ENCODE peak calls at places on chromosomes 4 and X, in six cellular contexts. One of them, this sample, is unnamed.

GRCh38 chrX:14697453-14697852 is 168.1 kb downstream of the GLRA2 start:
- DNase-seq in stomach: peak; percentile 28
- DNase-seq in HCT116: peak; percentile 34
- DNase-seq in CD8-positive, alpha-beta memory T cell: no peak
- DNase-seq in HepG2: peak; percentile 23
- DNase-seq in tibial nerve: no peak
- DNase-seq in this sample: no peak

GRCh38 chrX:135454816-135455215 is 33.1 kb downstream of the SMIM10L2A start:
- DNase-seq in stomach: no peak
- DNase-seq in HCT116: no peak
- DNase-seq in CD8-positive, alpha-beta memory T cell: no peak
- DNase-seq in HepG2: no peak
- DNase-seq in tibial nerve: no peak
- DNase-seq in this sample: no peak

GRCh38 chr4:103400405-103400804 is 202.3 kb upstream of the CENPE start:
- DNase-seq in stomach: no peak
- DNase-seq in HCT116: no peak
- DNase-seq in CD8-positive, alpha-beta memory T cell: no peak
- DNase-seq in HepG2: peak; percentile 38
- DNase-seq in tibial nerve: no peak
- DNase-seq in this sample: no peak

GRCh38 chrX:153878285-153878779 is 7.6 kb downstream of the L1CAM start:
- DNase-seq in stomach: no peak
- DNase-seq in HCT116: no peak
- DNase-seq in CD8-positive, alpha-beta memory T cell: no peak
- DNase-seq in HepG2: no peak
- DNase-seq in tibial nerve: no peak
- DNase-seq in this sample: no peak

GRCh38 chrX:104641176-104641575 is 75.2 kb downstream of the IL1RAPL2 start:
- DNase-seq in stomach: no peak
- DNase-seq in HCT116: no peak
- DNase-seq in CD8-positive, alpha-beta memory T cell: no peak
- DNase-seq in HepG2: no peak
- DNase-seq in tibial nerve: no peak
- DNase-seq in this sample: no peak

GRCh38 chr4:161817822-161818412 is 345.9 kb downstream of the FSTL5 start:
- DNase-seq in stomach: no peak
- DNase-seq in HCT116: no peak
- DNase-seq in CD8-positive, alpha-beta memory T cell: no peak
- DNase-seq in HepG2: no peak
- DNase-seq in tibial nerve: no peak
- DNase-seq in this sample: no peak

GRCh38 chrX:102963955-102964354 is 26.9 kb downstream of the RAB40AL start:
- DNase-seq in stomach: no peak
- DNase-seq in HCT116: no peak
- DNase-seq in CD8-positive, alpha-beta memory T cell: no peak
- DNase-seq in HepG2: no peak
- DNase-seq in tibial nerve: no peak
- DNase-seq in this sample: no peak

GRCh38 chr4:185567828-185568442 is 32.6 kb upstream of the PDLIM3 start:
- DNase-seq in stomach: no peak
- DNase-seq in HCT116: no peak
- DNase-seq in CD8-positive, alpha-beta memory T cell: no peak
- DNase-seq in HepG2: peak; percentile 80
- DNase-seq in tibial nerve: no peak
- DNase-seq in this sample: peak; percentile 31

GRCh38 chr4:155639674-155640529 is 26.7 kb upstream of the GUCY1A1 start:
- DNase-seq in stomach: no peak
- DNase-seq in HCT116: no peak
- DNase-seq in CD8-positive, alpha-beta memory T cell: no peak
- DNase-seq in HepG2: no peak
- DNase-seq in tibial nerve: no peak
- DNase-seq in this sample: no peak

GRCh38 chr4:5133201-5133600 is 81.9 kb downstream of the STK32B start:
- DNase-seq in stomach: no peak
- DNase-seq in HCT116: no peak
- DNase-seq in CD8-positive, alpha-beta memory T cell: no peak
- DNase-seq in HepG2: no peak
- DNase-seq in tibial nerve: no peak
- DNase-seq in this sample: no peak

GRCh38 chr4:87387237-87387636 is 3.8 kb downstream of the HSD17B11 start:
- DNase-seq in stomach: no peak
- DNase-seq in HCT116: no peak
- DNase-seq in CD8-positive, alpha-beta memory T cell: no peak
- DNase-seq in HepG2: no peak
- DNase-seq in tibial nerve: no peak
- DNase-seq in this sample: no peak

GRCh38 chr4:151231915-151232595 is 44.9 kb upstream of the PRSS48 start:
- DNase-seq in stomach: no peak
- DNase-seq in HCT116: no peak
- DNase-seq in CD8-positive, alpha-beta memory T cell: no peak
- DNase-seq in HepG2: no peak
- DNase-seq in tibial nerve: no peak
- DNase-seq in this sample: no peak

GRCh38 chr4:83662204-83662603 is 126.3 kb downstream of the GPAT3 start:
- DNase-seq in stomach: no peak
- DNase-seq in HCT116: no peak
- DNase-seq in CD8-positive, alpha-beta memory T cell: no peak
- DNase-seq in HepG2: no peak
- DNase-seq in tibial nerve: no peak
- DNase-seq in this sample: no peak

GRCh38 chr4:79134767-79135166 is 191.1 kb downstream of the NAA11 start:
- DNase-seq in stomach: no peak
- DNase-seq in HCT116: no peak
- DNase-seq in CD8-positive, alpha-beta memory T cell: no peak
- DNase-seq in HepG2: no peak
- DNase-seq in tibial nerve: no peak
- DNase-seq in this sample: no peak

GRCh38 chrX:140524556-140524955 is 19.7 kb upstream of the SOX3 start:
- DNase-seq in stomach: no peak
- DNase-seq in HCT116: no peak
- DNase-seq in CD8-positive, alpha-beta memory T cell: no peak
- DNase-seq in HepG2: no peak
- DNase-seq in tibial nerve: no peak
- DNase-seq in this sample: no peak

GRCh38 chr4:120915311-120915710 is 7.2 kb downstream of the PRDM5 start:
- DNase-seq in stomach: no peak
- DNase-seq in HCT116: no peak
- DNase-seq in CD8-positive, alpha-beta memory T cell: no peak
- DNase-seq in HepG2: no peak
- DNase-seq in tibial nerve: no peak
- DNase-seq in this sample: no peak

GRCh38 chr4:123564758-123565346 is 168.3 kb downstream of the SPRY1 start:
- DNase-seq in stomach: peak; percentile 52
- DNase-seq in HCT116: peak; percentile 75
- DNase-seq in CD8-positive, alpha-beta memory T cell: peak; percentile 70
- DNase-seq in HepG2: peak; percentile 92
- DNase-seq in tibial nerve: no peak
- DNase-seq in this sample: no peak

GRCh38 chr4:147370473-147370872 is 110.4 kb upstream of the EDNRA start:
- DNase-seq in stomach: no peak
- DNase-seq in HCT116: no peak
- DNase-seq in CD8-positive, alpha-beta memory T cell: no peak
- DNase-seq in HepG2: no peak
- DNase-seq in tibial nerve: no peak
- DNase-seq in this sample: no peak

GRCh38 chr4:24328300-24328699 is 256.1 kb downstream of the DHX15 start:
- DNase-seq in stomach: no peak
- DNase-seq in HCT116: no peak
- DNase-seq in CD8-positive, alpha-beta memory T cell: no peak
- DNase-seq in HepG2: no peak
- DNase-seq in tibial nerve: no peak
- DNase-seq in this sample: no peak

GRCh38 chr4:169045862-169046584 is 36.0 kb upstream of the CBR4 start:
- DNase-seq in stomach: no peak
- DNase-seq in HCT116: no peak
- DNase-seq in CD8-positive, alpha-beta memory T cell: no peak
- DNase-seq in HepG2: no peak
- DNase-seq in tibial nerve: no peak
- DNase-seq in this sample: no peak

GRCh38 chr4:136036744-136037143 is 1495.5 kb downstream of the PCDH18 start:
- DNase-seq in stomach: no peak
- DNase-seq in HCT116: peak; percentile 18
- DNase-seq in CD8-positive, alpha-beta memory T cell: no peak
- DNase-seq in HepG2: no peak
- DNase-seq in tibial nerve: no peak
- DNase-seq in this sample: no peak

GRCh38 chrX:74578137-74578536 is 36.3 kb downstream of the RLIM start:
- DNase-seq in stomach: no peak
- DNase-seq in HCT116: no peak
- DNase-seq in CD8-positive, alpha-beta memory T cell: no peak
- DNase-seq in HepG2: no peak
- DNase-seq in tibial nerve: no peak
- DNase-seq in this sample: no peak

GRCh38 chr4:105805501-105806120 is 89.7 kb upstream of the NPNT start:
- DNase-seq in stomach: no peak
- DNase-seq in HCT116: no peak
- DNase-seq in CD8-positive, alpha-beta memory T cell: no peak
- DNase-seq in HepG2: no peak
- DNase-seq in tibial nerve: no peak
- DNase-seq in this sample: no peak

GRCh38 chr4:105807496-105807895 is 87.8 kb upstream of the NPNT start:
- DNase-seq in stomach: no peak
- DNase-seq in HCT116: no peak
- DNase-seq in CD8-positive, alpha-beta memory T cell: no peak
- DNase-seq in HepG2: no peak
- DNase-seq in tibial nerve: no peak
- DNase-seq in this sample: no peak

GRCh38 chr4:105808030-105808429 is 87.2 kb upstream of the NPNT start:
- DNase-seq in stomach: no peak
- DNase-seq in HCT116: no peak
- DNase-seq in CD8-positive, alpha-beta memory T cell: no peak
- DNase-seq in HepG2: no peak
- DNase-seq in tibial nerve: no peak
- DNase-seq in this sample: no peak

GRCh38 chr4:105808459-105809041 is 86.7 kb upstream of the NPNT start:
- DNase-seq in stomach: no peak
- DNase-seq in HCT116: peak; percentile 7
- DNase-seq in CD8-positive, alpha-beta memory T cell: no peak
- DNase-seq in HepG2: no peak
- DNase-seq in tibial nerve: no peak
- DNase-seq in this sample: no peak
- H3K27ac ChIP-seq in stomach: no peak overlapping the region
- H3K27ac ChIP-seq in HCT116: no peak overlapping the region
- H3K27ac ChIP-seq in CD8-positive, alpha-beta memory T cell: no peak overlapping the region
- H3K27ac ChIP-seq in HepG2: no peak overlapping the region
- H3K27ac ChIP-seq in tibial nerve: no peak overlapping the region
- H3K27ac ChIP-seq in this sample: peak overlapping the region; percentile 56

DNA sequence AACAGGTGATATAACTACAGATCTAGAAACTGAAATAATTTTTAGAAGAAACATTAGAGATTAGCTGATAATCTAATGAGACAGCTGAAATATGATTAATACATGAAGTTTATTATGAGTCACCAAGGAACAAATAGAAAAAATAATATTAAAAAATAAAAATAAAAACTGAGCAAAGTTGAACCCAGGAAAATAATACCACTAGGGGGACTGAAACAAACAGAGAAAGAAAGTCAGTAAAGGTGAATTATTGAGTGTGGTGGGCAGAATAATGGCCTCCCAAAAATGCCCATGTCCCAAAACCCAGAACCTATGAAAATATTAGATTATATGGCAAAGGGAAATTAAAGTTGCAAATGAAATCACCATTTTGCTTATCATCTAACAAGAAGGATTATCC is 820.7 kb upstream of the INTU start:
- DNase-seq in stomach: no peak
- DNase-seq in HCT116: no peak
- DNase-seq in CD8-positive, alpha-beta memory T cell: no peak
- DNase-seq in HepG2: no peak
- DNase-seq in tibial nerve: no peak
- DNase-seq in this sample: no peak
- H3K27ac ChIP-seq in stomach: no peak overlapping the region
- H3K27ac ChIP-seq in HCT116: no peak overlapping the region
- H3K27ac ChIP-seq in CD8-positive, alpha-beta memory T cell: no peak overlapping the region
- H3K27ac ChIP-seq in HepG2: no peak overlapping the region
- H3K27ac ChIP-seq in tibial nerve: no peak overlapping the region
- H3K27ac ChIP-seq in this sample: no peak overlapping the region

DNA sequence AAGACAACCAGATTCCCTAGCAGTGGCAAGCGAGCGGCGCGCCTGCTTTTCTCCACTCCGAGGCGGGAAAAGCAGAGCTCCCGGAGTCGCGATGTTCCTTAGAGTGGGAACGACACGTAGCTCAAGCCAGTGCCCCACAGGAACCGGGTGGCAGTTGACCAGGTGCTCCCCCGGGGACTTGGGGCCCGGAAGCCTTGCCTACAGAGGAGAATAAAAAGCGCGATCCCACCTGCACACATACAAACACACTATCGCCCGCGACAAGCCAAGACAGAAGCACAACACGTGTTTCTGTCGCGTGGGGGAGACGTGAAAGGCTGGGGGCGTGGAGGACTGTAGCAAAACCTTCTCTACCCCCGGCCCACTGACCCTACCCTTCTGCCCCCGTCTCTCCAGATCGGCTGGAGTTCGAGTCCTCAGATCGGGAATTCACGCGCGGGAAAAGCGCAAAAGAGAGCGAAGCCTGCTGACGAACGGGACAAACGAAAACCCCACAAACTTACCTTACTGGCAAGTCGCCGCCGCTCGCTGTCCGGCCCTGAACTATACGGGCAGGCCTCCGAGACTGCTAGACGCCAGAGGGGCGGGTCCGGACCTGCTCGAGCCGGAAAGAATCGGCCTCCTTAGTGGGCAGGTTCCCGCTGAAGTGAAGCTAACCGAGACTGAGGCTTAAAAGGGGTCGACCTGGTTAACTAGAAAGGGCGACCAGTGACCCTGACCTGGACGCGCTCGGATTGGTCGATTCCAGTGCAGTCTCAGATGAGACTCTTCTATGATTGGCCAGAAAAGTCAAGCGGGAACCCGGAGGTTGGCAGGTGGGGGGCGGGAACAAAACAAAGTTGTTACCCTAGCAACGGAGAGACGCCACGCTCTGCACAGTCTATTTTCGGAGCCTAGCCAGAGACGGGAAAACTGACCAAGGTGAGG is at the start of the genes DNAAF6 and NUP62CL:
- DNase-seq in stomach: peak; percentile 61
- DNase-seq in HCT116: peak; percentile 80
- DNase-seq in CD8-positive, alpha-beta memory T cell: peak; percentile 79
- DNase-seq in HepG2: peak; percentile 81
- DNase-seq in tibial nerve: no peak
- DNase-seq in this sample: peak; percentile 65
- H3K27ac ChIP-seq in stomach: no peak within 1 kb of the TSS
- H3K27ac ChIP-seq in HCT116: peak within 1 kb of the TSS; percentile 65
- H3K27ac ChIP-seq in CD8-positive, alpha-beta memory T cell: peak within 1 kb of the TSS; percentile 51
- H3K27ac ChIP-seq in HepG2: peak within 1 kb of the TSS; percentile 49
- H3K27ac ChIP-seq in tibial nerve: no peak within 1 kb of the TSS
- H3K27ac ChIP-seq in this sample: no peak within 1 kb of the TSS

DNA sequence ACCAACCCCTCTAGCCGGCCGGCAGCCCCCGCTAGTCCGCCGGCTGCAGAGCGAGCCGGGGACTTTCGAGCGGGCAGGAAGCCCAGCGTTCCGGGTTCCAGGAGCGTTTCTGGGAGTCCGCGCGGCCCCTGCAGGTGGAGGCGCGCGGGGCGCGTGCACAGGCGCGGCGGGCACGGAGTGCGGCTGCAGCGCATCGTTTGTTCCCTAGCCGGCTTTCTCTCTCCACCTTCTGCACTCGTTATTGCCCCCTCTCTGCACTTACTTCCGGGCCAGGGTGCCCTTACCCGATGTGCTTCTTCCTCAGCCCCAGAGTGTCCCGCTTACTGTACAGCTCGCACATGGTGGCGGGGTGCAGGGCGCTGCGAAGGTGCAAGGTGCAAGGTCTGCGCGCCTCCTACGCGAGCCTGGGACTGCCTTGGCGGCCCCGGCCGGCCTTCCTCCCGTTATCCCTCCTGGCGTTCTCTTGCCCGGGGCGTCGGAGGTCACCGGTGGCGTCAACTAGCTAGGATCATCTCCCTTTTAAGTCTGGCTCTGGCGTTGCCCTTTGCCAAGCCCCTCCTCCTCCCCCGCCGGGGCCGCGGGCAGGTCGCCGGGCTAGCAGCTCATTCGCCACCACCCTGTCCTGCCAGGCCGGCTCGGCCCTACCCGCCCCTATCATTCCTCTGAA is at the start of gene ETNPPL:
- DNase-seq in stomach: peak; percentile 31
- DNase-seq in HCT116: no peak
- DNase-seq in CD8-positive, alpha-beta memory T cell: no peak
- DNase-seq in HepG2: peak; percentile 21
- DNase-seq in tibial nerve: no peak
- DNase-seq in this sample: no peak
- H3K27ac ChIP-seq in stomach: peak within 1 kb of the TSS; percentile 30
- H3K27ac ChIP-seq in HCT116: no peak within 1 kb of the TSS
- H3K27ac ChIP-seq in CD8-positive, alpha-beta memory T cell: no peak within 1 kb of the TSS
- H3K27ac ChIP-seq in HepG2: peak within 1 kb of the TSS; percentile 72
- H3K27ac ChIP-seq in tibial nerve: no peak within 1 kb of the TSS
- H3K27ac ChIP-seq in this sample: no peak within 1 kb of the TSS